ENCODE peak calls at places on chromosomes 3 and 15, in five cellular contexts. Y is heart left ventricle, L is tibial artery, T is nephron progenitor cell, R is upper lobe of right lung. A is an unnamed sample.

GRCh38 chr3:194879126-194879887 is 193.6 kb downstream of the FAM43A start:
- DNase-seq in Y (no peak), L (no peak), T (no peak), R (no peak), A (no peak)

GRCh38 chr3:194556086-194557056 is 69.6 kb upstream of the ATP13A3 start:
- DNase-seq in Y (no peak), L (peak; percentile 55), T (no peak), R (peak; percentile 49), A (peak; percentile 41)

GRCh38 chr15:98609144-98609852 is 39.0 kb upstream of the IGF1R start:
- DNase-seq in Y (no peak), L (no peak), T (no peak), R (no peak), A (peak; percentile 71)

GRCh38 chr3:12155833-12156232 is 2.9 kb downstream of the TIMP4 start:
- DNase-seq in Y (no peak), L (no peak), T (no peak), R (no peak), A (peak; percentile 86)

GRCh38 chr3:88282519-88283241 is 132.9 kb downstream of the C3orf38 start:
- DNase-seq in Y (no peak), L (no peak), T (no peak), R (no peak), A (no peak)

GRCh38 chr15:99434506-99435137 is 131.2 kb upstream of the MEF2A start:
- DNase-seq in Y (no peak), L (peak; percentile 51), T (no peak), R (peak; percentile 50), A (no peak)

GRCh38 chr15:35626984-35627383 is 81.0 kb upstream of the DPH6 start:
- DNase-seq in Y (no peak), L (no peak), T (no peak), R (no peak), A (no peak)

GRCh38 chr3:159451482-159451881 is 537.2 kb upstream of the IL12A start:
- DNase-seq in Y (no peak), L (no peak), T (no peak), R (no peak), A (no peak)

GRCh38 chr3:175670572-175670971 is 811.4 kb downstream of the NAALADL2 start:
- DNase-seq in Y (no peak), L (no peak), T (no peak), R (no peak), A (no peak)

GRCh38 chr15:31887246-31887645 is 143.1 kb upstream of the CHRNA7 start:
- DNase-seq in Y (no peak), L (no peak), T (peak; percentile 22), R (no peak), A (no peak)

GRCh38 chr3:15015456-15015855 is 49.7 kb downstream of the MRPS25 start:
- DNase-seq in Y (no peak), L (no peak), T (no peak), R (no peak), A (peak; percentile 28)

DNA sequence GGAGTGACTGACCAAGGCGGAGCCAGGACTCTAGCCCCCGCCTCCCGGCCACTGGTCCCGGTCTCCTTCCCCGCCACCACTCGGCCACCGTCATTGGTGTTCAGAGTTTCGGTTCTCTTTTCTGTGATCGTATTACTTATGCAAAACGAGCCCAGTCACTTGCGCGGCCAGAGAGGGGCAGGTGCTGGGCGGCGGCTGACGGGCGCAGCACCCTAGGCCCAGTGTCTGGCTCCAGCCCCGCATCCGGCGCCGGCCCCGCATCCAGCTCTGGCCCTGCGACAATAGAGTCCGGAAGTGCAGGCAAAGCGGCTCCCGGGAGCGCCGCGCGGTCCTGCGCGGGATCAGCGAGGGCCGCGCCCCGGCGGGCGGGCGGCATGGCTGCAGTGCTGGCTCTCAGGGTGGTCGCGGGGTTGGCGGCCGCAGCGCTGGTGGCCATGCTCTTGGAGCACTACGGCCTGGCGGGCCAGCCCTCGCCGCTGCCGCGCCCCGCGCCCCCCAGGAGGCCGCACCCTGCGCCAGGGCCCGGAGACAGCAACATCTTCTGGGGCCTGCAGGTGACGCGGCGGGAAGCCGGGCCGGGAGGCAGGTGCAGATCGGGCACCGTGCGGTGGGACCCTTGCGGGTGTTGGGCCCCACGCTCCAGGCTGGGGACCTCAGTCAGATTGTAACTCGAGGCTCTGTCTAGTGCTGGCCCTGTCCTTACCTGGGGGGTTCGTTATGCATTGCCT is at the start of gene TMEM62:
- DNase-seq in Y (peak; percentile 87), L (peak; percentile 93), T (peak; percentile 76), R (peak; percentile 95), A (peak; percentile 87)
- TF ChIP-seq CTCF in Y (no peak), L (no peak), T (no peak), R (peak; percentile 4), A (no peak)

DNA sequence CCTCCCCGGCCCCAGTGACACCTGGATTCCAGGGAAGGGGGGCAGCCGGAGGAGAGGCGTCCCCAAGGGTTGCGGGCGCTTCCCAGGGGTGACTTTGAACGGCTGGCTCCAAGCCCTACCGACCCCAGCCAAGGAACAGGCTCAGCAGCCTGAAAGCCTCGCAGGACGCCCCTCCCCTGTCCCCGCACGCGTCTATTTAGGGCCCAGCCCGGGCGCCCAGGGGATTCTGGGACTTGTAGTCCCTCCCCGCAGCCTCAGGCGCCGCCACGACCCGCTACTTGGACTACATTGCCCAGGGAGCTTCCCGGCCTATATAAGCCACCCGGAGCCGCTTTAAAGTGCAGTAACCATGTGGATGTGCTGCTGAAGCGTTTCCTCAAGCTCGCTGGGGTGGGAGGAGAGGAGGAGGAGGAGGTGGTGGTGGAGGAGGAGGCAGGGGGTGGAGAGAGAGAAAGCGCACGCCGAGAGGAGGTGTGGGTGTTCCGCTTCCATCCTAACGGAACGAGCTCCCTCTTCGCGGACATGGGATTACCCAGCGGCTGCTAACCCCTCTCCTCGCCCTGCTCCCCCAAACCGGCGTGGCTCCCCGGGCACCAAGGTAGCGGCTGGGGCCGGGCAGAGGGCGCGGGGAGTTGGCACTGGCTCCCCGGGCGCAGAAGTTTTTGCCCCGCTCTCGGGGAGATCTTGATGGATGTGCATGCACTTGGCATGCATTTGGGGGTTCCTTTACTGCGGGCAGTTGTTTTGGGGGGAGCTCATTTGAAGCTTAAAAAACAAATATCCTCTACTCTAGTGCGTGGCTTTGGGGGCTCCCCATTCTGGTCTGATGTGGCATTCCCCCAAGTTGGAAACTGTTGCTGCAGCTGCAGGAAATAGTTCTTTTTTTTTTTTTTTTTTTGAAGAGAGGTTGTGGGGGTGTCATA is at the start of gene ITPR1:
- DNase-seq in Y (peak; percentile 98), L (peak; percentile 100), T (peak; percentile 98), R (peak; percentile 99), A (peak; percentile 98)
- TF ChIP-seq CTCF in Y (no peak), L (no peak), T (no peak), R (no peak), A (no peak)

GRCh38 chr3:47568901-47569300 is 9.8 kb downstream of the CSPG5 start:
- DNase-seq in Y (no peak), L (no peak), T (no peak), R (no peak), A (no peak)

GRCh38 chr3:47566667-47567066 is 12.0 kb downstream of the CSPG5 start:
- DNase-seq in Y (no peak), L (no peak), T (no peak), R (no peak), A (no peak)

GRCh38 chr3:47571391-47572165 is 7.1 kb downstream of the CSPG5 start:
- DNase-seq in Y (no peak), L (no peak), T (no peak), R (no peak), A (no peak)

GRCh38 chr3:47565861-47566550 is 12.7 kb downstream of the CSPG5 start:
- DNase-seq in Y (no peak), L (no peak), T (no peak), R (no peak), A (no peak)

GRCh38 chr3:47567149-47567548 is 11.5 kb downstream of the CSPG5 start:
- DNase-seq in Y (no peak), L (no peak), T (no peak), R (no peak), A (no peak)
- TF ChIP-seq CTCF in Y (no peak), L (no peak), T (no peak), R (no peak), A (no peak)

GRCh38 chr15:75449585-75450306 is 1.7 kb downstream of the SIN3A start:
- DNase-seq in Y (no peak), L (peak; percentile 60), T (no peak), R (no peak), A (no peak)

GRCh38 chr15:75451202-75451673 is 252 bp downstream of the SIN3A start:
- DNase-seq in Y (no peak), L (no peak), T (no peak), R (no peak), A (no peak)

GRCh38 chr15:75451674-75452363 is at the start of gene SIN3A:
- DNase-seq in Y (peak; percentile 100), L (peak; percentile 100), T (peak; percentile 99), R (peak; percentile 100), A (peak; percentile 100)

GRCh38 chr15:75452364-75452967 is 976 bp upstream of the SIN3A start:
- DNase-seq in Y (peak; percentile 85), L (peak; percentile 95), T (peak; percentile 68), R (peak; percentile 91), A (peak; percentile 85)

DNA sequence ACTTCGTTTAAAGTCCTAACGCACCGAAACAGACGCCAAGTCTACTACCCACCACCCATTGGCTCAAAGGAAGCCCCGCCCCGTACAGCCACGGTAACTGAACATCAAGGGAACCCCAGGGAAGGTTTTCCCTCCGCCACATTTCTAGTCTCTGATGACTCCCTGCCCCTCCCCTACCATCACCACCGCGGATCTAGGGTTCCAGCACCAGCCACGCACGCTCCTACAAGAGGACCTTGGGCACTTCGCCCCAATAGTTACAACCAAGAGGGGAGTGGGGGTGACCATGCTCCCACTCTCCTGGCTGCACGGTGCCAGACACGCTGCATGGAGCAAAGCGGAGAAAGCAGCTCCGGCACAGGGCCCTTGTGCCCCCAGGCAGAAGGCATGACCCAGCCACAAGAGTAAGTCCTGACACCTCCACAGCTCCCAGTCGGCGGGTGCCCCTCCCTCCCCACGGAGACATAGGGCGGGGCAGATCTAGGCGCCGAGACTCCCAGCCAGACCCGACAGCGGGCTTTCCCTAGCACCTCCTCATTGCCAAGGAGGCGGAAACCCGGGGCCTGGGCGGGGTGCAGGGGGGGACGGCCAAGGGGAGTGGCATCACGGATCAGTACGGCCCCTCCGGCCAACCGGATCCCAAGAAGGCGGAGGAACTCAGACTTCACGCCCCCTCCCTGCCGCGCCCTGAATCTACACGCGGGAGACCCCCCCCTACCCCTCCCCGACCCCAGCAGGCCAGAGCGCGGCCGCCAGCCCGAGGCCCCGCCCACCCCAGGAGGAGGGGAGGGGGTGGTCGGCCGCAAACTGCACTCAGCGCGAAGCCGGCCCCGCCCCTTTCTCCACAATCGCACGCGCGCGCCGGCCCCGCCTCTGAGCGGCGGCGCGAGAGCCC is 936 bp downstream of the SIN3A start:
- DNase-seq in Y (peak; percentile 98), L (peak; percentile 99), T (peak; percentile 98), R (peak; percentile 99), A (peak; percentile 98)
- TF ChIP-seq CTCF in Y (no peak), L (no peak), T (no peak), R (no peak), A (no peak)

GRCh38 chr15:71484080-71484479 is 326.3 kb upstream of the NR2E3 start:
- DNase-seq in Y (no peak), L (no peak), T (no peak), R (no peak), A (no peak)

GRCh38 chr15:71489570-71489969 is 320.8 kb upstream of the NR2E3 start:
- DNase-seq in Y (no peak), L (no peak), T (no peak), R (no peak), A (no peak)

GRCh38 chr15:71480566-71480965 is 329.8 kb upstream of the NR2E3 start:
- DNase-seq in Y (no peak), L (no peak), T (no peak), R (no peak), A (no peak)

GRCh38 chr15:71485094-71485693 is 325.2 kb upstream of the NR2E3 start:
- DNase-seq in Y (no peak), L (no peak), T (no peak), R (no peak), A (peak; percentile 24)
- TF ChIP-seq CTCF in Y (no peak), L (no peak), T (peak; percentile 26), R (peak; percentile 42), A (peak; percentile 30)